ENCODE peak calls at places on chromosome 12, in four cellular contexts. K is NCI-H226, J is mucosa of descending colon, B is smooth muscle cell of the brain vasculature. H is an unnamed sample.
A peak's percentile ranks its signal among the peaks of the same experiment; 100 is the strongest.

GRCh38 chr12:42426733-42427132 is 100.8 kb downstream of the PPHLN1 start:
- DNase-seq in K (peak; percentile 94), J (no peak), B (no peak), H (peak; percentile 77)

GRCh38 chr12:109255377-109255776 is 53.7 kb downstream of the FOXN4 start:
- DNase-seq in K (peak; percentile 8), J (no peak), B (no peak), H (no peak)

GRCh38 chr12:89384050-89384749 is 31.9 kb upstream of the DUSP6 start:
- DNase-seq in K (peak; percentile 89), J (no peak), B (no peak), H (peak; percentile 74)

GRCh38 chr12:51951843-51952722 is 584 bp downstream of the ACVR1B start:
- DNase-seq in K (no peak), J (peak; percentile 69), B (no peak), H (no peak)

GRCh38 chr12:113155060-113155459 is 5.5 kb downstream of the CFAP73 start:
- DNase-seq in K (no peak), J (no peak), B (no peak), H (no peak)

GRCh38 chr12:77120156-77120555 is 54.8 kb upstream of the E2F7 start:
- DNase-seq in K (peak; percentile 63), J (no peak), B (no peak), H (peak; percentile 61)

GRCh38 chr12:46382974-46383653 is 10.5 kb upstream of the SLC38A2 start:
- DNase-seq in K (peak; percentile 99), J (peak; percentile 98), B (peak; percentile 95), H (peak; percentile 96)

GRCh38 chr12:88309546-88309945 is 167.4 kb downstream of the TMTC3 start:
- DNase-seq in K (peak; percentile 57), J (no peak), B (no peak), H (peak; percentile 23)

GRCh38 chr12:89999699-90000505 is 291.3 kb upstream of the ATP2B1 start:
- DNase-seq in K (peak; percentile 28), J (no peak), B (no peak), H (no peak)